ENCODE peak calls at places on chromosomes 4 and X, in ten cellular contexts. One of them, this sample, is unnamed.

GRCh38 chrX:154298312-154298711 is 2.7 kb downstream of the TKTL1 start:
- DNase-seq in tibial artery: no peak
- DNase-seq in Panc1: no peak
- DNase-seq in Calu3: no peak
- DNase-seq in stimulated activated CD4-positive, alpha-beta T cell treated with anti-CD3 and anti-CD28 coated beads, Interleukin-2, amount 100 ng/mL, for 48 hours: no peak
- DNase-seq in HFFc6: no peak
- DNase-seq in Karpas-422: no peak
- DNase-seq in renal cortical epithelial cell: no peak
- DNase-seq in lung: no peak
- DNase-seq in activated CD8-positive, alpha-beta memory T cell treated with anti-CD3 and anti-CD28 coated beads for 4 hours: no peak
- DNase-seq in this sample: no peak

GRCh38 chrX:40207626-40208025 is 109.9 kb upstream of the BCOR start:
- DNase-seq in tibial artery: no peak
- DNase-seq in Panc1: no peak
- DNase-seq in Calu3: no peak
- DNase-seq in stimulated activated CD4-positive, alpha-beta T cell treated with anti-CD3 and anti-CD28 coated beads, Interleukin-2, amount 100 ng/mL, for 48 hours: no peak
- DNase-seq in HFFc6: peak
- DNase-seq in Karpas-422: no peak
- DNase-seq in renal cortical epithelial cell: peak
- DNase-seq in lung: no peak
- DNase-seq in activated CD8-positive, alpha-beta memory T cell treated with anti-CD3 and anti-CD28 coated beads for 4 hours: no peak
- DNase-seq in this sample: no peak

GRCh38 chr4:101790521-101791188 is at the start of gene BANK1:
- DNase-seq in tibial artery: peak
- DNase-seq in Panc1: peak
- DNase-seq in Calu3: peak
- DNase-seq in stimulated activated CD4-positive, alpha-beta T cell treated with anti-CD3 and anti-CD28 coated beads, Interleukin-2, amount 100 ng/mL, for 48 hours: peak
- DNase-seq in HFFc6: no peak
- DNase-seq in Karpas-422: peak
- DNase-seq in renal cortical epithelial cell: peak
- DNase-seq in lung: peak
- DNase-seq in activated CD8-positive, alpha-beta memory T cell treated with anti-CD3 and anti-CD28 coated beads for 4 hours: peak
- DNase-seq in this sample: no peak

GRCh38 chr4:165359501-165359900 is 19.3 kb upstream of the CPE start:
- DNase-seq in tibial artery: no peak
- DNase-seq in Panc1: no peak
- DNase-seq in Calu3: no peak
- DNase-seq in stimulated activated CD4-positive, alpha-beta T cell treated with anti-CD3 and anti-CD28 coated beads, Interleukin-2, amount 100 ng/mL, for 48 hours: no peak
- DNase-seq in HFFc6: no peak
- DNase-seq in Karpas-422: no peak
- DNase-seq in renal cortical epithelial cell: peak
- DNase-seq in lung: no peak
- DNase-seq in activated CD8-positive, alpha-beta memory T cell treated with anti-CD3 and anti-CD28 coated beads for 4 hours: no peak
- DNase-seq in this sample: no peak

GRCh38 chr4:78057135-78057599 is at the start of gene FRAS1:
- DNase-seq in tibial artery: no peak
- DNase-seq in Panc1: no peak
- DNase-seq in Calu3: peak
- DNase-seq in stimulated activated CD4-positive, alpha-beta T cell treated with anti-CD3 and anti-CD28 coated beads, Interleukin-2, amount 100 ng/mL, for 48 hours: no peak
- DNase-seq in HFFc6: peak
- DNase-seq in Karpas-422: no peak
- DNase-seq in renal cortical epithelial cell: no peak
- DNase-seq in lung: no peak
- DNase-seq in activated CD8-positive, alpha-beta memory T cell treated with anti-CD3 and anti-CD28 coated beads for 4 hours: no peak
- DNase-seq in this sample: peak

GRCh38 chr4:72567821-72568620 is 1.0 kb downstream of the ADAMTS3 start:
- DNase-seq in tibial artery: peak
- DNase-seq in Panc1: no peak
- DNase-seq in Calu3: peak
- DNase-seq in stimulated activated CD4-positive, alpha-beta T cell treated with anti-CD3 and anti-CD28 coated beads, Interleukin-2, amount 100 ng/mL, for 48 hours: no peak
- DNase-seq in HFFc6: peak
- DNase-seq in Karpas-422: no peak
- DNase-seq in renal cortical epithelial cell: peak
- DNase-seq in lung: peak
- DNase-seq in activated CD8-positive, alpha-beta memory T cell treated with anti-CD3 and anti-CD28 coated beads for 4 hours: no peak
- DNase-seq in this sample: peak

GRCh38 chr4:121696140-121696640 is 590 bp downstream of the ANXA5 start:
- DNase-seq in tibial artery: peak
- DNase-seq in Panc1: no peak
- DNase-seq in Calu3: peak
- DNase-seq in stimulated activated CD4-positive, alpha-beta T cell treated with anti-CD3 and anti-CD28 coated beads, Interleukin-2, amount 100 ng/mL, for 48 hours: peak
- DNase-seq in HFFc6: peak
- DNase-seq in Karpas-422: peak
- DNase-seq in renal cortical epithelial cell: peak
- DNase-seq in lung: peak
- DNase-seq in activated CD8-positive, alpha-beta memory T cell treated with anti-CD3 and anti-CD28 coated beads for 4 hours: peak
- DNase-seq in this sample: no peak

GRCh38 chr4:32917586-32917985 is 2197.4 kb downstream of the PCDH7 start:
- DNase-seq in tibial artery: no peak
- DNase-seq in Panc1: no peak
- DNase-seq in Calu3: no peak
- DNase-seq in stimulated activated CD4-positive, alpha-beta T cell treated with anti-CD3 and anti-CD28 coated beads, Interleukin-2, amount 100 ng/mL, for 48 hours: no peak
- DNase-seq in HFFc6: no peak
- DNase-seq in Karpas-422: no peak
- DNase-seq in renal cortical epithelial cell: no peak
- DNase-seq in lung: no peak
- DNase-seq in activated CD8-positive, alpha-beta memory T cell treated with anti-CD3 and anti-CD28 coated beads for 4 hours: no peak
- DNase-seq in this sample: no peak

GRCh38 chr4:81314196-81314896 is 99.3 kb upstream of the PRKG2 start:
- DNase-seq in tibial artery: no peak
- DNase-seq in Panc1: no peak
- DNase-seq in Calu3: peak
- DNase-seq in stimulated activated CD4-positive, alpha-beta T cell treated with anti-CD3 and anti-CD28 coated beads, Interleukin-2, amount 100 ng/mL, for 48 hours: no peak
- DNase-seq in HFFc6: no peak
- DNase-seq in Karpas-422: no peak
- DNase-seq in renal cortical epithelial cell: peak
- DNase-seq in lung: peak
- DNase-seq in activated CD8-positive, alpha-beta memory T cell treated with anti-CD3 and anti-CD28 coated beads for 4 hours: no peak
- DNase-seq in this sample: no peak

GRCh38 chr4:169385356-169385755 is 114.6 kb upstream of the SH3RF1 start:
- DNase-seq in tibial artery: no peak
- DNase-seq in Panc1: no peak
- DNase-seq in Calu3: no peak
- DNase-seq in stimulated activated CD4-positive, alpha-beta T cell treated with anti-CD3 and anti-CD28 coated beads, Interleukin-2, amount 100 ng/mL, for 48 hours: no peak
- DNase-seq in HFFc6: peak
- DNase-seq in Karpas-422: no peak
- DNase-seq in renal cortical epithelial cell: no peak
- DNase-seq in lung: no peak
- DNase-seq in activated CD8-positive, alpha-beta memory T cell treated with anti-CD3 and anti-CD28 coated beads for 4 hours: no peak
- DNase-seq in this sample: no peak

GRCh38 chr4:53716011-53716410 is 124.7 kb upstream of the LNX1 start:
- DNase-seq in tibial artery: no peak
- DNase-seq in Panc1: no peak
- DNase-seq in Calu3: no peak
- DNase-seq in stimulated activated CD4-positive, alpha-beta T cell treated with anti-CD3 and anti-CD28 coated beads, Interleukin-2, amount 100 ng/mL, for 48 hours: no peak
- DNase-seq in HFFc6: no peak
- DNase-seq in Karpas-422: no peak
- DNase-seq in renal cortical epithelial cell: no peak
- DNase-seq in lung: no peak
- DNase-seq in activated CD8-positive, alpha-beta memory T cell treated with anti-CD3 and anti-CD28 coated beads for 4 hours: no peak
- DNase-seq in this sample: no peak

GRCh38 chr4:132330994-132331393 is 818.1 kb upstream of the PCDH10 start:
- DNase-seq in tibial artery: no peak
- DNase-seq in Panc1: no peak
- DNase-seq in Calu3: no peak
- DNase-seq in stimulated activated CD4-positive, alpha-beta T cell treated with anti-CD3 and anti-CD28 coated beads, Interleukin-2, amount 100 ng/mL, for 48 hours: no peak
- DNase-seq in HFFc6: no peak
- DNase-seq in Karpas-422: no peak
- DNase-seq in renal cortical epithelial cell: no peak
- DNase-seq in lung: no peak
- DNase-seq in activated CD8-positive, alpha-beta memory T cell treated with anti-CD3 and anti-CD28 coated beads for 4 hours: no peak
- DNase-seq in this sample: no peak

GRCh38 chr4:88442636-88443260 is 14.2 kb upstream of the HERC5 start:
- DNase-seq in tibial artery: no peak
- DNase-seq in Panc1: no peak
- DNase-seq in Calu3: no peak
- DNase-seq in stimulated activated CD4-positive, alpha-beta T cell treated with anti-CD3 and anti-CD28 coated beads, Interleukin-2, amount 100 ng/mL, for 48 hours: no peak
- DNase-seq in HFFc6: no peak
- DNase-seq in Karpas-422: no peak
- DNase-seq in renal cortical epithelial cell: peak
- DNase-seq in lung: no peak
- DNase-seq in activated CD8-positive, alpha-beta memory T cell treated with anti-CD3 and anti-CD28 coated beads for 4 hours: no peak
- DNase-seq in this sample: no peak

GRCh38 chr4:140863187-140863586 is 107.0 kb upstream of the TBC1D9 start:
- DNase-seq in tibial artery: no peak
- DNase-seq in Panc1: no peak
- DNase-seq in Calu3: no peak
- DNase-seq in stimulated activated CD4-positive, alpha-beta T cell treated with anti-CD3 and anti-CD28 coated beads, Interleukin-2, amount 100 ng/mL, for 48 hours: no peak
- DNase-seq in HFFc6: no peak
- DNase-seq in Karpas-422: no peak
- DNase-seq in renal cortical epithelial cell: no peak
- DNase-seq in lung: no peak
- DNase-seq in activated CD8-positive, alpha-beta memory T cell treated with anti-CD3 and anti-CD28 coated beads for 4 hours: no peak
- DNase-seq in this sample: no peak

GRCh38 chrX:21490341-21490740 is 116.1 kb downstream of the CNKSR2 start:
- DNase-seq in tibial artery: no peak
- DNase-seq in Panc1: no peak
- DNase-seq in Calu3: no peak
- DNase-seq in stimulated activated CD4-positive, alpha-beta T cell treated with anti-CD3 and anti-CD28 coated beads, Interleukin-2, amount 100 ng/mL, for 48 hours: no peak
- DNase-seq in HFFc6: no peak
- DNase-seq in Karpas-422: no peak
- DNase-seq in renal cortical epithelial cell: peak
- DNase-seq in lung: no peak
- DNase-seq in activated CD8-positive, alpha-beta memory T cell treated with anti-CD3 and anti-CD28 coated beads for 4 hours: no peak
- DNase-seq in this sample: no peak

GRCh38 chr4:113636438-113636818 is 125.1 kb downstream of the CAMK2D start:
- DNase-seq in tibial artery: no peak
- DNase-seq in Panc1: no peak
- DNase-seq in Calu3: no peak
- DNase-seq in stimulated activated CD4-positive, alpha-beta T cell treated with anti-CD3 and anti-CD28 coated beads, Interleukin-2, amount 100 ng/mL, for 48 hours: no peak
- DNase-seq in HFFc6: no peak
- DNase-seq in Karpas-422: peak
- DNase-seq in renal cortical epithelial cell: no peak
- DNase-seq in lung: no peak
- DNase-seq in activated CD8-positive, alpha-beta memory T cell treated with anti-CD3 and anti-CD28 coated beads for 4 hours: no peak
- DNase-seq in this sample: peak

GRCh38 chrX:93468075-93468474 is 205.3 kb downstream of the NAP1L3 start:
- DNase-seq in tibial artery: no peak
- DNase-seq in Panc1: no peak
- DNase-seq in Calu3: no peak
- DNase-seq in stimulated activated CD4-positive, alpha-beta T cell treated with anti-CD3 and anti-CD28 coated beads, Interleukin-2, amount 100 ng/mL, for 48 hours: no peak
- DNase-seq in HFFc6: no peak
- DNase-seq in Karpas-422: no peak
- DNase-seq in renal cortical epithelial cell: no peak
- DNase-seq in lung: no peak
- DNase-seq in activated CD8-positive, alpha-beta memory T cell treated with anti-CD3 and anti-CD28 coated beads for 4 hours: no peak
- DNase-seq in this sample: no peak

GRCh38 chrX:65528705-65529340 is 5.8 kb downstream of the LAS1L start:
- DNase-seq in tibial artery: peak
- DNase-seq in Panc1: peak
- DNase-seq in Calu3: peak
- DNase-seq in stimulated activated CD4-positive, alpha-beta T cell treated with anti-CD3 and anti-CD28 coated beads, Interleukin-2, amount 100 ng/mL, for 48 hours: peak
- DNase-seq in HFFc6: no peak
- DNase-seq in Karpas-422: peak
- DNase-seq in renal cortical epithelial cell: peak
- DNase-seq in lung: peak
- DNase-seq in activated CD8-positive, alpha-beta memory T cell treated with anti-CD3 and anti-CD28 coated beads for 4 hours: peak
- DNase-seq in this sample: no peak

GRCh38 chr4:54668031-54668611 is 10.4 kb downstream of the KIT start:
- DNase-seq in tibial artery: no peak
- DNase-seq in Panc1: no peak
- DNase-seq in Calu3: no peak
- DNase-seq in stimulated activated CD4-positive, alpha-beta T cell treated with anti-CD3 and anti-CD28 coated beads, Interleukin-2, amount 100 ng/mL, for 48 hours: no peak
- DNase-seq in HFFc6: no peak
- DNase-seq in Karpas-422: no peak
- DNase-seq in renal cortical epithelial cell: no peak
- DNase-seq in lung: no peak
- DNase-seq in activated CD8-positive, alpha-beta memory T cell treated with anti-CD3 and anti-CD28 coated beads for 4 hours: no peak
- DNase-seq in this sample: peak

GRCh38 chr4:52657630-52658501 is 1.2 kb downstream of the USP46 start:
- DNase-seq in tibial artery: no peak
- DNase-seq in Panc1: no peak
- DNase-seq in Calu3: no peak
- DNase-seq in stimulated activated CD4-positive, alpha-beta T cell treated with anti-CD3 and anti-CD28 coated beads, Interleukin-2, amount 100 ng/mL, for 48 hours: no peak
- DNase-seq in HFFc6: peak
- DNase-seq in Karpas-422: no peak
- DNase-seq in renal cortical epithelial cell: peak
- DNase-seq in lung: no peak
- DNase-seq in activated CD8-positive, alpha-beta memory T cell treated with anti-CD3 and anti-CD28 coated beads for 4 hours: no peak
- DNase-seq in this sample: no peak

GRCh38 chr4:2928242-2929155 is 34.7 kb downstream of the NOP14 start:
- DNase-seq in tibial artery: peak
- DNase-seq in Panc1: no peak
- DNase-seq in Calu3: no peak
- DNase-seq in stimulated activated CD4-positive, alpha-beta T cell treated with anti-CD3 and anti-CD28 coated beads, Interleukin-2, amount 100 ng/mL, for 48 hours: no peak
- DNase-seq in HFFc6: no peak
- DNase-seq in Karpas-422: no peak
- DNase-seq in renal cortical epithelial cell: no peak
- DNase-seq in lung: no peak
- DNase-seq in activated CD8-positive, alpha-beta memory T cell treated with anti-CD3 and anti-CD28 coated beads for 4 hours: no peak
- DNase-seq in this sample: no peak

GRCh38 chr4:2061208-2062131 is 2.3 kb downstream of the NAT8L start:
- DNase-seq in tibial artery: no peak
- DNase-seq in Panc1: no peak
- DNase-seq in Calu3: no peak
- DNase-seq in stimulated activated CD4-positive, alpha-beta T cell treated with anti-CD3 and anti-CD28 coated beads, Interleukin-2, amount 100 ng/mL, for 48 hours: no peak
- DNase-seq in HFFc6: no peak
- DNase-seq in Karpas-422: no peak
- DNase-seq in renal cortical epithelial cell: no peak
- DNase-seq in lung: no peak
- DNase-seq in activated CD8-positive, alpha-beta memory T cell treated with anti-CD3 and anti-CD28 coated beads for 4 hours: no peak
- DNase-seq in this sample: no peak

GRCh38 chrX:46247456-46247855 is 297.8 kb downstream of the ZNF674 start:
- DNase-seq in tibial artery: no peak
- DNase-seq in Panc1: no peak
- DNase-seq in Calu3: no peak
- DNase-seq in stimulated activated CD4-positive, alpha-beta T cell treated with anti-CD3 and anti-CD28 coated beads, Interleukin-2, amount 100 ng/mL, for 48 hours: no peak
- DNase-seq in HFFc6: no peak
- DNase-seq in Karpas-422: no peak
- DNase-seq in renal cortical epithelial cell: no peak
- DNase-seq in lung: no peak
- DNase-seq in activated CD8-positive, alpha-beta memory T cell treated with anti-CD3 and anti-CD28 coated beads for 4 hours: no peak
- DNase-seq in this sample: no peak

GRCh38 chr4:72706633-72707032 is 137.6 kb upstream of the ADAMTS3 start:
- DNase-seq in tibial artery: no peak
- DNase-seq in Panc1: no peak
- DNase-seq in Calu3: no peak
- DNase-seq in stimulated activated CD4-positive, alpha-beta T cell treated with anti-CD3 and anti-CD28 coated beads, Interleukin-2, amount 100 ng/mL, for 48 hours: no peak
- DNase-seq in HFFc6: no peak
- DNase-seq in Karpas-422: no peak
- DNase-seq in renal cortical epithelial cell: no peak
- DNase-seq in lung: no peak
- DNase-seq in activated CD8-positive, alpha-beta memory T cell treated with anti-CD3 and anti-CD28 coated beads for 4 hours: no peak
- DNase-seq in this sample: no peak

GRCh38 chr4:25904748-25905082 is 9.3 kb upstream of the SMIM20 start:
- DNase-seq in tibial artery: no peak
- DNase-seq in Panc1: no peak
- DNase-seq in Calu3: no peak
- DNase-seq in stimulated activated CD4-positive, alpha-beta T cell treated with anti-CD3 and anti-CD28 coated beads, Interleukin-2, amount 100 ng/mL, for 48 hours: no peak
- DNase-seq in HFFc6: no peak
- DNase-seq in Karpas-422: peak
- DNase-seq in renal cortical epithelial cell: no peak
- DNase-seq in lung: no peak
- DNase-seq in activated CD8-positive, alpha-beta memory T cell treated with anti-CD3 and anti-CD28 coated beads for 4 hours: no peak
- DNase-seq in this sample: no peak

GRCh38 chr4:107863850-107864371 is 39.2 kb downstream of the SGMS2 start:
- DNase-seq in tibial artery: no peak
- DNase-seq in Panc1: no peak
- DNase-seq in Calu3: peak
- DNase-seq in stimulated activated CD4-positive, alpha-beta T cell treated with anti-CD3 and anti-CD28 coated beads, Interleukin-2, amount 100 ng/mL, for 48 hours: no peak
- DNase-seq in HFFc6: peak
- DNase-seq in Karpas-422: no peak
- DNase-seq in renal cortical epithelial cell: peak
- DNase-seq in lung: no peak
- DNase-seq in activated CD8-positive, alpha-beta memory T cell treated with anti-CD3 and anti-CD28 coated beads for 4 hours: no peak
- DNase-seq in this sample: no peak

GRCh38 chr4:82519776-82520175 is 42.0 kb downstream of the TMEM150C start:
- DNase-seq in tibial artery: no peak
- DNase-seq in Panc1: no peak
- DNase-seq in Calu3: no peak
- DNase-seq in stimulated activated CD4-positive, alpha-beta T cell treated with anti-CD3 and anti-CD28 coated beads, Interleukin-2, amount 100 ng/mL, for 48 hours: no peak
- DNase-seq in HFFc6: no peak
- DNase-seq in Karpas-422: no peak
- DNase-seq in renal cortical epithelial cell: no peak
- DNase-seq in lung: no peak
- DNase-seq in activated CD8-positive, alpha-beta memory T cell treated with anti-CD3 and anti-CD28 coated beads for 4 hours: no peak
- DNase-seq in this sample: no peak

GRCh38 chr4:6957994-6958393 is 48.4 kb downstream of the TBC1D14 start:
- DNase-seq in tibial artery: no peak
- DNase-seq in Panc1: no peak
- DNase-seq in Calu3: no peak
- DNase-seq in stimulated activated CD4-positive, alpha-beta T cell treated with anti-CD3 and anti-CD28 coated beads, Interleukin-2, amount 100 ng/mL, for 48 hours: no peak
- DNase-seq in HFFc6: no peak
- DNase-seq in Karpas-422: no peak
- DNase-seq in renal cortical epithelial cell: no peak
- DNase-seq in lung: no peak
- DNase-seq in activated CD8-positive, alpha-beta memory T cell treated with anti-CD3 and anti-CD28 coated beads for 4 hours: no peak
- DNase-seq in this sample: no peak

This sample was measured in CMK.